ENCODE peak calls at places on chromosomes 12 and 14, in six cellular contexts. D is transverse colon, Q is AG04450, F is H9, C is MCF 10A, V is AG10803. W is an unnamed sample.

GRCh38 chr12:46490635-46491034 is 118.1 kb upstream of the SLC38A2 start:
- DNase-seq in D (no peak), Q (no peak), F (no peak), C (peak), V (peak), W (no peak)

GRCh38 chr14:32251530-32251929 is 48.5 kb upstream of the RNU6-8 start:
- DNase-seq in D (no peak), Q (no peak), F (no peak), C (no peak), V (no peak), W (no peak)

GRCh38 chr14:51401756-51402155 is 161.7 kb downstream of the TMX1 start:
- DNase-seq in D (no peak), Q (no peak), F (no peak), C (no peak), V (no peak), W (no peak)

GRCh38 chr12:49609875-49610154 is 4.4 kb upstream of the FAM186B start:
- DNase-seq in D (no peak), Q (no peak), F (no peak), C (peak), V (no peak), W (no peak)

GRCh38 chr14:90561031-90561430 is 164.2 kb downstream of the CALM1 start:
- DNase-seq in D (no peak), Q (no peak), F (no peak), C (no peak), V (no peak), W (no peak)

GRCh38 chr14:101628471-101628966 is 67.2 kb downstream of the DIO3 start:
- DNase-seq in D (peak), Q (no peak), F (peak), C (peak), V (peak), W (peak)

GRCh38 chr14:104263671-104264358 is 125.4 kb downstream of the KIF26A start:
- DNase-seq in D (no peak), Q (no peak), F (peak), C (no peak), V (no peak), W (no peak)

GRCh38 chr14:35121026-35121886 is 534 bp downstream of the PPP2R3C start:
- DNase-seq in D (peak), Q (no peak), F (no peak), C (no peak), V (peak), W (no peak)

GRCh38 chr12:28065374-28065773 is 92.8 kb upstream of the PTHLH start:
- DNase-seq in D (no peak), Q (no peak), F (no peak), C (no peak), V (no peak), W (no peak)

GRCh38 chr14:53409974-53410373 is 256.9 kb upstream of the DDHD1 start:
- DNase-seq in D (no peak), Q (no peak), F (no peak), C (no peak), V (peak), W (no peak)

DNA sequence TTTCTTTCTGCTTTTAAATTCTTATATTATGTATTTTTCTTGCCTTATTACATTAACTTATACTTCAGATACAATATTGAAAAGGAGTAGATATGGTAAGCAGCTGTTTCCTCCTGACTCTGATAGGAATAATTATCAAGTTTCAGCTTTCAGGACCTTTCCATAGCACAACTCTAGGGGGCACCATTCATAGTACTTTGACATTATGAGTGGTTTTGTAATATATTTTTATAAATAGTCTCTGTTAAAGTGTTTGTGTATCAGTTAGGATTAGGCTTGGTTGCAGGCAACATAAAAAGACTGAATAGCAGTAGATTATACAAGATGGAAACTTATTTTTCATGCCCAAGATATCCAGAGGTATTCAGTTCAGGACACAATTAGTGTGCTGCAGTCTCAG is 27.9 kb upstream of the PARP11 start:
- DNase-seq in D (no peak), Q (no peak), F (no peak), C (no peak), V (no peak), W (no peak)
- TF ChIP-seq CTCF in D (no peak), Q (no peak), F (peak), C (peak), V (no peak), W (no peak)

DNA sequence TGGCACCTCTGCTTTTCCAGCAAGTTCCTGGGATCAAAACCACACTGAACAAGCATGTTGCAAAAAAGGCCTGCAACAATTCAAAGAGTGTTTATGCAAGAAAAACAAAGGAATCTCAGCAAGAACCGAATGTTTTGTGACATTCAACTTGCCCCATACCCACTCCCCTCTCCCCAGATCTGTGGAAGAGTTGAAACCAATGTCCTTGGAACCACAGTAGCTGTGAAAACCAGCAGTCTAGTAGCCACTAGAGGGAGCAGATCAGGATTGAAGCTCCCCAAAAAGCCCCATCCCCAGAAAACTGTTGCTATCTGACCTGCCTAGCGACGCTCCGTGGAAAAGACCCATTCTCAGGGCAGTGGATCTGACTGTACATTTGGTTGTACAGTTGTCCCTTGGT is 27.1 kb downstream of the PRKAB1 start:
- DNase-seq in D (no peak), Q (no peak), F (peak), C (peak), V (no peak), W (no peak)
- TF ChIP-seq CTCF in D (peak), Q (peak), F (peak), C (peak), V (peak), W (no peak)

GRCh38 chr12:113823816-113824215 is 142.3 kb downstream of the RBM19 start:
- DNase-seq in D (no peak), Q (no peak), F (no peak), C (no peak), V (no peak), W (no peak)

GRCh38 chr12:113822986-113823385 is 143.1 kb downstream of the RBM19 start:
- DNase-seq in D (no peak), Q (no peak), F (no peak), C (no peak), V (no peak), W (no peak)

GRCh38 chr12:113829212-113829611 is 136.9 kb downstream of the RBM19 start:
- DNase-seq in D (no peak), Q (no peak), F (no peak), C (no peak), V (no peak), W (no peak)

GRCh38 chr12:113825705-113826104 is 140.4 kb downstream of the RBM19 start:
- DNase-seq in D (no peak), Q (no peak), F (peak), C (no peak), V (no peak), W (no peak)

GRCh38 chr12:113826805-113827204 is 139.3 kb downstream of the RBM19 start:
- DNase-seq in D (no peak), Q (no peak), F (no peak), C (no peak), V (no peak), W (no peak)
- TF ChIP-seq CTCF in D (no peak), Q (peak), F (peak), C (no peak), V (no peak), W (no peak)

GRCh38 chr14:23055147-23055550 is 2.2 kb downstream of the CDH24 start:
- DNase-seq in D (no peak), Q (no peak), F (no peak), C (no peak), V (no peak), W (no peak)

GRCh38 chr14:23052671-23053070 is 4.6 kb downstream of the CDH24 start:
- DNase-seq in D (no peak), Q (no peak), F (no peak), C (no peak), V (no peak), W (no peak)

GRCh38 chr14:23055621-23056256 is 1.6 kb downstream of the CDH24 start:
- DNase-seq in D (no peak), Q (no peak), F (no peak), C (peak), V (peak), W (no peak)

GRCh38 chr14:23053426-23053825 is 3.9 kb downstream of the CDH24 start:
- DNase-seq in D (no peak), Q (no peak), F (no peak), C (no peak), V (no peak), W (no peak)

GRCh38 chr14:23054000-23054811 is 3.1 kb downstream of the CDH24 start:
- DNase-seq in D (no peak), Q (no peak), F (peak), C (no peak), V (no peak), W (no peak)
- TF ChIP-seq CTCF in D (no peak), Q (no peak), F (peak), C (no peak), V (peak), W (no peak)